ENCODE peak calls at places on chromosomes 2 and 18, in six cellular contexts. R, V, L, N, P and K are unnamed samples. For H3K4me1, the result is how much of the 10 kb centered on the place peaks cover.

GRCh38 chr2:134314202-134314601 is 60.3 kb downstream of the MGAT5 start:
- DNase-seq in N (no peak), L (no peak), R (no peak), P (no peak), V (no peak), K (no peak)

GRCh38 chr2:151828890-151829324 is 686 bp upstream of the ARL5A start:
- DNase-seq in P (no peak), V (no peak), N (no peak), L (peak), R (no peak), K (no peak)

GRCh38 chr2:33022989-33023731 is 76.4 kb downstream of the LTBP1 start:
- DNase-seq in N (peak), V (no peak), P (peak), L (no peak), R (peak), K (no peak)

GRCh38 chr2:11744631-11745394 is 1.6 kb upstream of the LPIN1 start:
- DNase-seq in R (peak), V (peak), L (peak), P (peak), N (peak), K (peak)

GRCh38 chr2:216370961-216371633 is 1.2 kb downstream of the MARCHF4 start:
- DNase-seq in R (no peak), L (peak), P (no peak), V (peak), N (no peak), K (no peak)

GRCh38 chr2:203870481-203870880 is 2.9 kb downstream of the CTLA4 start:
- DNase-seq in R (no peak), P (no peak), V (no peak), N (no peak), L (no peak), K (no peak)

GRCh38 chr2:10912076-10912731 is 470 bp downstream of the KCNF1 start:
- DNase-seq in V (peak), P (peak), L (peak), R (no peak), N (no peak), K (no peak)

GRCh38 chr2:26471766-26472706 is 5.9 kb downstream of the OTOF start:
- DNase-seq in L (no peak), R (no peak), V (no peak), P (no peak), N (no peak), K (no peak)

GRCh38 chr2:3575534-3576324 is 669 bp downstream of the RPS7 start:
- DNase-seq in P (peak), L (peak), R (no peak), N (no peak), V (no peak), K (peak)

GRCh38 chr2:137262600-137262999 is 497.3 kb downstream of the THSD7B start:
- DNase-seq in L (peak), R (no peak), N (no peak), P (no peak), V (peak), K (no peak)

GRCh38 chr2:177164131-177164530 is 48.5 kb upstream of the HNRNPA3 start:
- DNase-seq in R (no peak), N (no peak), V (no peak), L (no peak), P (no peak), K (no peak)

GRCh38 chr2:32210767-32211408 is 45.2 kb downstream of the SLC30A6 start:
- DNase-seq in L (peak), N (no peak), R (no peak), P (no peak), V (peak), K (no peak)

GRCh38 chr2:24345937-24346336 is 14.4 kb downstream of the ITSN2 start:
- DNase-seq in R (no peak), L (no peak), P (no peak), V (no peak), N (no peak), K (no peak)

GRCh38 chr2:5365871-5366461 is 326.2 kb upstream of the SOX11 start:
- DNase-seq in N (no peak), V (peak), L (peak), R (peak), P (peak), K (peak)

GRCh38 chr2:207046642-207047213 is 107.4 kb downstream of the CPO start:
- DNase-seq in V (no peak), R (peak), N (no peak), L (no peak), P (no peak), K (peak)

GRCh38 chr18:80228051-80228848 is 19.1 kb downstream of the PARD6G start:
- DNase-seq in R (no peak), V (no peak), N (no peak), L (no peak), P (no peak), K (no peak)

GRCh38 chr18:3525870-3526420 is 76.0 kb downstream of the TGIF1 start:
- DNase-seq in N (no peak), V (no peak), R (no peak), P (no peak), L (no peak), K (peak)

GRCh38 chr2:85750509-85751299 is 3.1 kb upstream of the ATOH8 start:
- DNase-seq in N (peak), P (peak), L (peak), R (peak), V (peak), K (peak)

GRCh38 chr2:185291035-185291647 is 447.5 kb upstream of the FSIP2 start:
- DNase-seq in P (peak), N (peak), R (peak), L (peak), V (peak), K (peak)

GRCh38 chr2:95012881-95013550 is 12.5 kb upstream of the MAL start:
- DNase-seq in P (no peak), N (no peak), V (no peak), L (no peak), R (peak), K (peak)

GRCh38 chr18:37701967-37702366 is 136.4 kb upstream of the CELF4 start:
- DNase-seq in R (no peak), L (no peak), V (no peak), P (no peak), N (no peak), K (no peak)
- TF ChIP-seq EZH2 in R (no peak), L (no peak), V (no peak), P (no peak), N (no peak), K (no peak)

DNA sequence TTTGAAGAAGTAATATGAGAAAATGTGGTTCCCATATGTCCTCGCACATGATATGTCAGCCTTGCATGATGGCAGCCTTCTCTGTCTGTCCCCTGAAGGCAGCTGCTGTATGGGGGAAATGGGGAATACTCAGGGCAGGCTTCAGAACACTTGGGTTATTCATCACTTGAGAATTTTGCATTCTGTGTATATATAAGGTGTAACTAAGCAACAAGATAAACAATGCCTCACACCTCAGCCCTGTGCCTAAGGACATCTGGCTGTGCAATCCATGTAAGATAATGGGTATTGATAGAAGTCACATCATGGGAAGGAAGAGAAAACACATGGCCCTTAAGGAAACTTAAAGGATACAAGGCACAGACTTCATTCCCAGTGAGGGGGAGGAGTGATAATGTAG is 52.4 kb downstream of the RAB27B start:
- DNase-seq in N (no peak), R (peak), P (peak), V (no peak), L (peak), K (no peak)
- TF ChIP-seq EZH2phosphoT487 in N (no peak), R (no peak), P (no peak), V (no peak), L (no peak), K (no peak)

GRCh38 chr18:67305466-67305865 is 211.1 kb downstream of the DSEL start:
- DNase-seq in P (no peak), V (no peak), L (no peak), N (no peak), R (no peak), K (no peak)
- H3K4me1 ChIP-seq in P (under half), V (under half), L (under half), N (under half), R (under half), K (under half)

GRCh38 chr2:191749181-191749540 is 71.2 kb downstream of the NABP1 start:
- DNase-seq in P (no peak), L (no peak), V (no peak), R (peak), N (peak), K (no peak)

GRCh38 chr2:191758420-191759199 is 80.7 kb downstream of the NABP1 start:
- DNase-seq in V (peak), P (peak), L (peak), R (peak), N (peak), K (peak)

GRCh38 chr2:191756753-191757152 is 78.8 kb downstream of the NABP1 start:
- DNase-seq in L (no peak), R (no peak), V (no peak), P (no peak), N (no peak), K (no peak)

GRCh38 chr2:191757256-191757655 is 79.3 kb downstream of the NABP1 start:
- DNase-seq in N (no peak), V (no peak), L (no peak), R (no peak), P (no peak), K (no peak)

GRCh38 chr2:191754103-191754502 is 76.2 kb downstream of the NABP1 start:
- DNase-seq in P (no peak), R (no peak), N (no peak), L (no peak), V (no peak), K (no peak)
- TF ChIP-seq EZH2 in P (no peak), R (no peak), N (no peak), L (no peak), V (no peak), K (no peak)

GRCh38 chr2:221500501-221501209 is 71.4 kb downstream of the EPHA4 start:
- DNase-seq in N (no peak), V (no peak), R (no peak), P (no peak), L (no peak), K (no peak)
- TF ChIP-seq EZH2phosphoT487 in N (no peak), V (no peak), R (no peak), P (no peak), L (no peak), K (no peak)

DNA sequence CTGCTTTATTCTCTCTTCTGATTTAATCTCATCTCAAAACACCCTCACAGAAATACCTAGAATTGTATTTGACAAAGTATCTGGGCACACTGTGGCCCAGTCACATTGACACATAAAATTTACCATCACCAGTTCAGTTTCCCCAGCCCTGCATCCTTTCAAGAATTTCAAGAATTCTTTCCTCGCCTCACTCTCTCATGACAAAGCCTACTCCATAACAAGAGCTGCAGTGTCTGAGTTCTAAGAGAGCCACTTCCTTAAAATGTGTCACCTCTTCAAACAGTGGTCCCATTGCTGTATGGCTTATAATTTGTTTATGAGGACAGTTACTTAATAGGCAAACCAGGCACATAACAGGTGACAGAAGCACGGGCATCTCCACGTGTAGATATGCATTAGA is 90.9 kb upstream of the STK39 start:
- DNase-seq in N (no peak), R (peak), V (no peak), P (no peak), L (peak), K (no peak)
- H3K4me1 ChIP-seq in N (under half), R (under half), V (under half), P (under half), L (under half), K (under half)

GRCh38 chr2:102187191-102188150 is 648 bp downstream of the IL1RL2 start:
- DNase-seq in V (no peak), P (peak), R (no peak), N (no peak), L (peak), K (no peak)
- TF ChIP-seq EZH2 in V (no peak), P (no peak), R (no peak), N (no peak), L (no peak), K (no peak)

GRCh38 chr2:199230091-199230490 is 227.6 kb downstream of the SATB2 start:
- DNase-seq in P (no peak), R (peak), V (no peak), L (no peak), N (no peak), K (no peak)
- TF ChIP-seq EZH2phosphoT487 in P (no peak), R (no peak), V (no peak), L (no peak), N (no peak), K (no peak)

GRCh38 chr2:190670182-190670946 is 21.5 kb downstream of the NAB1 start:
- DNase-seq in V (no peak), P (no peak), N (no peak), L (no peak), R (no peak), K (no peak)

GRCh38 chr2:190679391-190679790 is 30.5 kb downstream of the NAB1 start:
- DNase-seq in P (no peak), N (no peak), L (no peak), R (no peak), V (no peak), K (no peak)

GRCh38 chr2:190677255-190677654 is 28.4 kb downstream of the NAB1 start:
- DNase-seq in P (no peak), V (no peak), N (no peak), L (no peak), R (no peak), K (no peak)

GRCh38 chr2:190678444-190679162 is 29.7 kb downstream of the NAB1 start:
- DNase-seq in L (peak), N (no peak), V (no peak), R (no peak), P (no peak), K (no peak)

DNA sequence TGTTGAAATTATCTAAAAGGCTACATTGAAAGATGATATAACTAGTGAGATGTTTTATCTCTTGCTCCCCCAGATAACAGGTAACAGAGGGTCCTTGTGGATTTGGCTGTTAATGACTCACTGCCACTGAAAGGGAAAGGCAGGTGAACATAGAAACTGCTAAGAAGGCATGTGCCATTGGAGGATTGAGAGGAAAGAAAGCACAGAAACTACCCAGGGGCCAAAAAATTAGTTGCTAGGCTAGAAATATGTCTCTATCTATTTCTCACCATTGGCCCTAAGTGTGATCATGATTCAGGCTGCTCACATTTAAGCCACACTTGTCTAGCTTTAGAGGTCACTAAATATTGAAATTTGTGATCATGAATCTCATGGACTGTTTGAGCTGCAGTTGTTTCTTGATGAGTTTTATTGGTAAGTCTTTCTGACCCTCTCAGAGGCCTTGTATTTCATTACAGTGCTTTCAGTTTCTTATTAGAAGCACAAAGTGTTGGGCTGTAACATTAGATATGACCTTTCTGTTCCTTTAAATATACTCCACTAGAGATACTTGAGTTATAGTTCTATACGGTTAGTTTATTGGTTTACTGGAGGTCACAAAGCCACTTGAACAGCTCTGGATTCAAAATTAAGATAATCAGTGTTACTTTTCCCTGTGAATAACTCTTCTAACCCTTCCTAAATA is 26.2 kb downstream of the NAB1 start:
- DNase-seq in N (no peak), V (no peak), R (no peak), L (no peak), P (no peak), K (peak)
- H3K4me1 ChIP-seq in N (under half), V (under half), R (under half), L (under half), P (under half), K (under half)

GRCh38 chr2:232483923-232484627 is 3.6 kb downstream of the ECEL1 start:
- DNase-seq in N (no peak), V (no peak), P (no peak), R (no peak), L (no peak), K (no peak)

GRCh38 chr2:232484628-232485332 is 2.9 kb downstream of the ECEL1 start:
- DNase-seq in P (no peak), L (no peak), R (no peak), V (no peak), N (no peak), K (no peak)

GRCh38 chr2:232486558-232487384 is 863 bp downstream of the ECEL1 start:
- DNase-seq in V (no peak), R (no peak), P (no peak), L (peak), N (no peak), K (no peak)

GRCh38 chr2:232485757-232486557 is 1.7 kb downstream of the ECEL1 start:
- DNase-seq in N (no peak), V (peak), R (no peak), L (peak), P (no peak), K (no peak)

DNA sequence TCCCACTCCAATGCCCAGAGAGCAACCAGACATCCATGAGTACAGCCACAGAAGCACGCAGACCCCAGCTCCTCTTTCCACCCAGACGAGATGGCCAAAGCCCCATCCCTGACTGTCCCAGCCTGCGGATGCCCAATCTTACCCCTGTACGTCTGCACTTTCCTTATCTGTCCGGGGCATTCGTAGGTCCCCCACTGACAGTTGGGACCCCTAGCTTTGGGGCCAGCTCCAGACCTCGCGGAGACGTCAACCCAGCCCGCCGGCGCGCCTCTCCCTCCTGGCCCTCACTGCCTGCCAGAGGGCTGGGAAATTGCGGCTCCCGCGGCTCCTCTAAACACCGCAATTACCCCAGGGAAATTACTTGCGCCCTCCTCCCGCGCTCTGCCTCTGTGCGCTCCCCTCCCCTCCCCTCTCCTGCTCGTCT is 2.3 kb downstream of the ECEL1 start:
- DNase-seq in V (no peak), N (no peak), P (no peak), L (peak), R (no peak), K (no peak)
- TF ChIP-seq EZH2 in V (no peak), N (no peak), P (no peak), L (no peak), R (no peak), K (no peak)